ENCODE peak calls at places on chromosomes 13 and 19, in five cellular contexts. Q, R, M, T and Y are unnamed samples.
A peak's percentile ranks its signal among the peaks of the same experiment; 100 is the strongest.

GRCh38 chr19:41811981-41812380 is 15.6 kb downstream of the CEACAM3 start:
- DNase-seq in Q (no peak), R (no peak), M (no peak), T (no peak), Y (peak; percentile 5)

GRCh38 chr13:44136693-44137268 is 236.8 kb upstream of the SERP2 start:
- DNase-seq in Q (no peak), R (no peak), M (no peak), T (no peak), Y (no peak)

GRCh38 chr13:77506874-77507273 is 28.6 kb upstream of the SCEL start:
- DNase-seq in Q (no peak), R (peak; percentile 10), M (no peak), T (no peak), Y (no peak)

GRCh38 chr13:40682449-40683240 is 16.2 kb upstream of the FOXO1 start:
- DNase-seq in Q (no peak), R (peak; percentile 7), M (no peak), T (no peak), Y (no peak)

GRCh38 chr19:15098505-15098904 is 8.7 kb upstream of the SYDE1 start:
- DNase-seq in Q (no peak), R (no peak), M (no peak), T (no peak), Y (no peak)

GRCh38 chr19:19866599-19867248 is 1.0 kb downstream of the ZNF253 start:
- DNase-seq in Q (no peak), R (no peak), M (no peak), T (peak; percentile 78), Y (no peak)

GRCh38 chr13:40064723-40065122 is 409.3 kb downstream of the COG6 start:
- DNase-seq in Q (no peak), R (peak; percentile 25), M (peak; percentile 82), T (no peak), Y (no peak)

GRCh38 chr13:24625324-24625723 is 54.9 kb upstream of the ATP12A start:
- DNase-seq in Q (no peak), R (no peak), M (no peak), T (no peak), Y (no peak)

GRCh38 chr13:110417537-110417908 is 110.4 kb downstream of the COL4A2 start:
- DNase-seq in Q (no peak), R (no peak), M (no peak), T (no peak), Y (no peak)

GRCh38 chr13:99367663-99368448 is 60.7 kb upstream of the GPR183 start:
- DNase-seq in Q (no peak), R (no peak), M (no peak), T (no peak), Y (no peak)

GRCh38 chr19:51127755-51128154 is 3.0 kb downstream of the SIGLEC9 start:
- DNase-seq in Q (no peak), R (no peak), M (no peak), T (peak; percentile 74), Y (no peak)

GRCh38 chr13:76216729-76217128 is 580.6 kb downstream of the LMO7 start:
- DNase-seq in Q (no peak), R (no peak), M (no peak), T (no peak), Y (no peak)

GRCh38 chr19:16461630-16462051 is 10.1 kb downstream of the EPS15L1 start:
- DNase-seq in Q (no peak), R (no peak), M (no peak), T (no peak), Y (no peak)

GRCh38 chr19:33175156-33175782 is 18.9 kb upstream of the LRP3 start:
- DNase-seq in Q (no peak), R (no peak), M (no peak), T (peak; percentile 76), Y (no peak)

GRCh38 chr13:112775791-112776279 is 86.0 kb downstream of the ATP11A start:
- DNase-seq in Q (no peak), R (no peak), M (no peak), T (no peak), Y (no peak)

GRCh38 chr13:33561627-33562026 is 256.3 kb upstream of the RFC3 start:
- DNase-seq in Q (no peak), R (no peak), M (no peak), T (no peak), Y (no peak)

GRCh38 chr13:93925976-93926375 is 553.5 kb downstream of the DCT start:
- DNase-seq in Q (no peak), R (no peak), M (no peak), T (no peak), Y (no peak)

GRCh38 chr19:7199613-7200533 is 94.3 kb downstream of the INSR start:
- DNase-seq in Q (no peak), R (peak; percentile 62), M (no peak), T (no peak), Y (peak; percentile 46)

GRCh38 chr19:31339405-31339804 is 9.8 kb downstream of the TSHZ3 start:
- DNase-seq in Q (no peak), R (no peak), M (no peak), T (no peak), Y (no peak)

GRCh38 chr13:31824705-31825512 is 85.6 kb downstream of the RXFP2 start:
- DNase-seq in Q (no peak), R (no peak), M (no peak), T (no peak), Y (no peak)

GRCh38 chr13:109123971-109124370 is 494.6 kb downstream of the MYO16 start:
- DNase-seq in Q (no peak), R (no peak), M (no peak), T (no peak), Y (no peak)

GRCh38 chr13:48978942-48979601 is 3.4 kb downstream of the FNDC3A start:
- DNase-seq in Q (no peak), R (no peak), M (no peak), T (no peak), Y (no peak)

DNA sequence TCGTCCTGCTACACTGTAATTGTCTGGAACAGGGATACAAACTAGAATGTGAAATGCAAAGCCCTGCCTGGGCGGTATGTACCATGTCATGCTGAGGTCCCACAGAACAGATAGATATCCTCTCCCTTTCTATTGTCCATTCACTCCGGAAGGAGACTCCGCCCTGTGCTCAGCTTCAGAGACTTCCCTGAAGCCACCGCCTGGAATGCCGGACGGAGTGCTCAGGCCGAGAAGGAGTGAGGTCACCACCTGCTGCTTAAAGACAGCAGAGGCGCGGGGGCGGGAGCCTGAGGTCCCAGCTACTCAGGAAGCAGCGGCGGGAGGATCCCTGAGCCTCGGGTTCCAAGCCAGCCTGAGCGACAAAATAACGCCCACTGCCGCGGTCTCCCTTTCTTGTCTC is 890 bp upstream of the ZNF611 start:
- DNase-seq in Q (peak; percentile 46), R (no peak), M (peak; percentile 82), T (peak; percentile 80), Y (peak; percentile 38)
- TF ChIP-seq CTCF in Q (no peak), R (no peak), M (no peak), T (no peak), Y (no peak)

GRCh38 chr19:2629491-2630351 is 72.8 kb downstream of the GNG7 start:
- DNase-seq in Q (no peak), R (no peak), M (no peak), T (peak; percentile 78), Y (no peak)
- H3K4me1 ChIP-seq in Q (peaks cover 42% of the 10 kb centered on the region), R (peaks cover 12% of the 10 kb centered on the region), M (peaks cover 3% of the 10 kb centered on the region), T (peaks cover 87% of the 10 kb centered on the region), Y (peaks cover 57% of the 10 kb centered on the region)

GRCh38 chr19:52640916-52641315 is 2.8 kb upstream of the ZNF83 start:
- DNase-seq in Q (no peak), R (no peak), M (no peak), T (no peak), Y (no peak)

GRCh38 chr19:52638601-52639000 is 446 bp upstream of the ZNF83 start:
- DNase-seq in Q (no peak), R (no peak), M (peak; percentile 43), T (peak; percentile 78), Y (no peak)

GRCh38 chr19:52635786-52636570 is 2.2 kb downstream of the ZNF83 start:
- DNase-seq in Q (no peak), R (no peak), M (no peak), T (no peak), Y (no peak)

GRCh38 chr19:52637718-52638585 is at the start of gene ZNF83:
- DNase-seq in Q (peak; percentile 95), R (no peak), M (peak; percentile 99), T (peak; percentile 98), Y (peak; percentile 96)
- TF ChIP-seq POLR2A in Q (peak; percentile 43), R (no peak), M (peak; percentile 41), T (peak; percentile 10), Y (no peak)

GRCh38 chr19:18406749-18407148 is 9.3 kb upstream of the LRRC25 start:
- DNase-seq in Q (no peak), R (no peak), M (no peak), T (no peak), Y (no peak)

GRCh38 chr19:18412610-18413239 is 6.5 kb upstream of the SSBP4 start:
- DNase-seq in Q (no peak), R (no peak), M (no peak), T (no peak), Y (no peak)

DNA sequence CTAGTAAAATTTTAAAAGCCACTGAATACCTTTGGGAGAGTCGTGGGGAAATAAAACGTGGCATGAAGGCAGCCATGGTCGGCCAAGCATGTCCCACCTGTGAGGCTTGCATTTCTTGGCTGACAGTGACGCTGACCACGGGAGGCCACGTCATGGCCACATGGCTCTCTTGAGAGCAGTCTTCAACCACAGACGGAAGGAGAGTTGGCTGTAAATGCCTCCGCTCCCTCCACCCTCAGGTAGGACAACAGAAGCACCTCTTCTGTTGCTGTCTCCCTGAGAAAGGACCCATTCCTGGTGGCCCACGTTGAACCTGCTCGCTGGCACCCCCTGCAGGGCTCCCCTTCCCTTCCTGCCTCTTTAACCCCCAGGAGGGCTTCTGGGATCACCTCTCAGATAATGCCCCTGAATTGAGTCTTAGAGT is 10.6 kb upstream of the LRRC25 start:
- DNase-seq in Q (no peak), R (no peak), M (no peak), T (peak; percentile 84), Y (peak; percentile 74)
- TF ChIP-seq CTCF in Q (peak; percentile 25), R (peak; percentile 18), M (no peak), T (peak; percentile 70), Y (peak; percentile 64)

DNA sequence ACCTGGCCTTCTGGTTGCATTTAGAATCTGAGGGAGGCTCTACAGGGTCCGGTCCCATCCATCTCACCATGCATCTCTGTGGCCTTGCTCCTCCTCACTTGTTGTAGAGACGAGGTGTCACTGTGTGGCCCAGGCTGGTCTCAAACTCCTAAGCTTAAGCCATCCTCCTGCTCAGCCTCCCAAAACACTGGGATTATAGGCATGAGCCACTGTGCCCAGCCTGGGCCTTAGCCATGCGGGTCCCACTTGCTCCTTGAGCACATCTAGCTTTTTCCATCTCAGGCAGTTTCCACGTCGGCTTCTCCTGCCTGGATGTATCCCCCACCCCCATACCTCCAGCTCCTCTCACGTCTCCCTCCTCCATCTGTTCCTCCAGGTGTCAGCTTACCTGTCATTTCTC is 9.8 kb downstream of the ELSPBP1 start:
- DNase-seq in Q (no peak), R (no peak), M (no peak), T (no peak), Y (no peak)
- H3K4me1 ChIP-seq in Q (no peaks in the 10 kb centered on the region), R (no peaks in the 10 kb centered on the region), M (no peaks in the 10 kb centered on the region), T (no peaks in the 10 kb centered on the region), Y (no peaks in the 10 kb centered on the region)